ENCODE peak calls at places on chromosomes 5 and 9, in seven cellular contexts. One of them, this sample, is unnamed.

GRCh38 chr9:70924905-70925547 is 196.4 kb downstream of the TRPM3 start:
- DNase-seq in sigmoid colon: no peak
- DNase-seq in IMR-90: peak; percentile 84
- DNase-seq in adrenal gland: peak; percentile 62
- DNase-seq in tibial nerve: no peak
- DNase-seq in ovary: peak; percentile 43
- DNase-seq in esophagus squamous epithelium: no peak
- DNase-seq in this sample: peak; percentile 50

GRCh38 chr9:36848946-36849345 is 185.1 kb downstream of the PAX5 start:
- DNase-seq in sigmoid colon: no peak
- DNase-seq in IMR-90: no peak
- DNase-seq in adrenal gland: no peak
- DNase-seq in tibial nerve: no peak
- DNase-seq in ovary: no peak
- DNase-seq in esophagus squamous epithelium: no peak
- DNase-seq in this sample: no peak

GRCh38 chr5:151214614-151215545 is 9.0 kb downstream of the CCDC69 start:
- DNase-seq in sigmoid colon: no peak
- DNase-seq in IMR-90: no peak
- DNase-seq in adrenal gland: peak; percentile 89
- DNase-seq in tibial nerve: no peak
- DNase-seq in ovary: no peak
- DNase-seq in esophagus squamous epithelium: peak; percentile 41
- DNase-seq in this sample: peak; percentile 52

GRCh38 chr5:33362915-33363314 is 77.8 kb upstream of the TARS1 start:
- DNase-seq in sigmoid colon: peak; percentile 77
- DNase-seq in IMR-90: peak; percentile 71
- DNase-seq in adrenal gland: peak; percentile 62
- DNase-seq in tibial nerve: no peak
- DNase-seq in ovary: peak; percentile 69
- DNase-seq in esophagus squamous epithelium: no peak
- DNase-seq in this sample: no peak

GRCh38 chr5:148697177-148697820 is 43.0 kb upstream of the HTR4 start:
- DNase-seq in sigmoid colon: peak; percentile 64
- DNase-seq in IMR-90: peak; percentile 56
- DNase-seq in adrenal gland: peak; percentile 36
- DNase-seq in tibial nerve: no peak
- DNase-seq in ovary: no peak
- DNase-seq in esophagus squamous epithelium: no peak
- DNase-seq in this sample: no peak

GRCh38 chr9:133142657-133143592 is 20.8 kb downstream of the GBGT1 start:
- DNase-seq in sigmoid colon: no peak
- DNase-seq in IMR-90: no peak
- DNase-seq in adrenal gland: no peak
- DNase-seq in tibial nerve: no peak
- DNase-seq in ovary: no peak
- DNase-seq in esophagus squamous epithelium: no peak
- DNase-seq in this sample: no peak

GRCh38 chr5:133401731-133402347 is 210.5 kb downstream of the FSTL4 start:
- DNase-seq in sigmoid colon: no peak
- DNase-seq in IMR-90: no peak
- DNase-seq in adrenal gland: no peak
- DNase-seq in tibial nerve: no peak
- DNase-seq in ovary: no peak
- DNase-seq in esophagus squamous epithelium: no peak
- DNase-seq in this sample: no peak

GRCh38 chr5:139388198-139388821 is 1.4 kb downstream of the MZB1 start:
- DNase-seq in sigmoid colon: no peak
- DNase-seq in IMR-90: peak; percentile 20
- DNase-seq in adrenal gland: peak; percentile 73
- DNase-seq in tibial nerve: no peak
- DNase-seq in ovary: no peak
- DNase-seq in esophagus squamous epithelium: no peak
- DNase-seq in this sample: peak; percentile 51

GRCh38 chr9:79807966-79808365 is 236.2 kb downstream of the TLE4 start:
- DNase-seq in sigmoid colon: no peak
- DNase-seq in IMR-90: no peak
- DNase-seq in adrenal gland: no peak
- DNase-seq in tibial nerve: no peak
- DNase-seq in ovary: no peak
- DNase-seq in esophagus squamous epithelium: no peak
- DNase-seq in this sample: no peak

GRCh38 chr9:97990259-97990658 is 7.1 kb downstream of the ANP32B start:
- DNase-seq in sigmoid colon: no peak
- DNase-seq in IMR-90: peak; percentile 82
- DNase-seq in adrenal gland: no peak
- DNase-seq in tibial nerve: no peak
- DNase-seq in ovary: no peak
- DNase-seq in esophagus squamous epithelium: no peak
- DNase-seq in this sample: no peak
- H3K4me1 ChIP-seq in sigmoid colon: peaks cover 86% of the 10 kb centered on the region
- H3K4me1 ChIP-seq in IMR-90: peaks cover 12% of the 10 kb centered on the region
- H3K4me1 ChIP-seq in adrenal gland: peaks cover 5% of the 10 kb centered on the region
- H3K4me1 ChIP-seq in tibial nerve: peaks cover 66% of the 10 kb centered on the region
- H3K4me1 ChIP-seq in ovary: peaks cover 7% of the 10 kb centered on the region
- H3K4me1 ChIP-seq in esophagus squamous epithelium: peaks cover 20% of the 10 kb centered on the region
- H3K4me1 ChIP-seq in this sample: peaks cover 12% of the 10 kb centered on the region

GRCh38 chr9:101383361-101383760 is 1.4 kb downstream of the BAAT start:
- DNase-seq in sigmoid colon: no peak
- DNase-seq in IMR-90: no peak
- DNase-seq in adrenal gland: no peak
- DNase-seq in tibial nerve: no peak
- DNase-seq in ovary: no peak
- DNase-seq in esophagus squamous epithelium: no peak
- DNase-seq in this sample: no peak

GRCh38 chr9:101393135-101393534 is 5.3 kb downstream of the MRPL50 start:
- DNase-seq in sigmoid colon: no peak
- DNase-seq in IMR-90: no peak
- DNase-seq in adrenal gland: no peak
- DNase-seq in tibial nerve: no peak
- DNase-seq in ovary: no peak
- DNase-seq in esophagus squamous epithelium: no peak
- DNase-seq in this sample: no peak

GRCh38 chr9:101388507-101388993 is 3.7 kb upstream of the BAAT start:
- DNase-seq in sigmoid colon: no peak
- DNase-seq in IMR-90: no peak
- DNase-seq in adrenal gland: no peak
- DNase-seq in tibial nerve: no peak
- DNase-seq in ovary: no peak
- DNase-seq in esophagus squamous epithelium: no peak
- DNase-seq in this sample: no peak

DNA sequence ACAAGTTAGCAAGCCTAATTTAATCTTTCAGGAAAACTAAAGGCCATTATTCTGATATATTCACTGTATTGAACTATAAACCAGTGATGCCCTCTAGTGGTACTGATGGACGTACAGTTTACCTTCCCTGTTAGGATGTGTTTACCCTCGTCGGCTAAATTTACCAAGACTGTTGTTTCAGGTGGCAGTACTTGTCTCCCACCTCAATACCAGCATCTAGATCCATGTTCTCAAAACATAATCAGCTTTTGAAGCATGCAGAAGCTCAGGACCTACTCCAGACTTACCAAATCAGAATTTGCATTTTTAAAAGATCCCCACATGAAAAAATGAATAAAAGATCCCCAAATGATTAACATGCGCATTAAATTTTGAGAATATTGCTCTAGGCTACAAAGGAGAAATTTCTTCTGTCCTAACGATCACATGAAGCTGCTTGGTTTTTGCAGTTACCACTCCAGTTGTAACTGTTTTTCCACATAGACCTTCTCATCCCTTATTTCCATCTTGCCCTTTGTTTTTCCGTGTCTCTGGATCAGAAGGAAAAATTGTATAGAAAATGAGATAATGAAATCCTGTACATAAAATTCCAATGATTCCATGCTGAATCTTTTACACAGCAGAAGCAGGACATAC is 3.2 kb upstream of the BAAT start:
- DNase-seq in sigmoid colon: no peak
- DNase-seq in IMR-90: peak; percentile 46
- DNase-seq in adrenal gland: peak; percentile 23
- DNase-seq in tibial nerve: no peak
- DNase-seq in ovary: no peak
- DNase-seq in esophagus squamous epithelium: no peak
- DNase-seq in this sample: no peak
- TF ChIP-seq CTCF in sigmoid colon: no peak
- TF ChIP-seq CTCF in IMR-90: peak; percentile 48
- TF ChIP-seq CTCF in adrenal gland: peak; percentile 58
- TF ChIP-seq CTCF in tibial nerve: no peak
- TF ChIP-seq CTCF in ovary: no peak
- TF ChIP-seq CTCF in esophagus squamous epithelium: peak; percentile 40
- TF ChIP-seq CTCF in this sample: peak; percentile 67

DNA sequence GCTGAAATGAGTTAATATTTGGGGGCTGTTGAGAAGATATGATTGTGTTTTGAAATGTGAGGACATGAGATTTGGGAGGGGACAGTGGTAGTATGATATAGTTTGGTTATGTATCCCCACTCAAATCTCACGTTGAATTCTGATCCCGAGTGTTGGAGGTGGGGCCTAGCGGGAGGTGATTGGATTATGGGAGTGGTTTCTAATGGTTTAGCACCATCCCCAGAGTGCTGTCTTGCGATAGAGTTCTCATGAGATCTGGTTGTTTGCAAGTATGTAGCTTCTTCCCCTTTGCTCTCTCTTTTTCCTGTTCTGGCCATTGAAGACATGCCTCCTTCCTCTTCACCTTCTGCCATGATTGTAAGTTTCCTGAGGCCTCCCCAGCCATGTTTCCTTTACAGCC is 386.0 kb downstream of the ARRDC3 start:
- DNase-seq in sigmoid colon: no peak
- DNase-seq in IMR-90: no peak
- DNase-seq in adrenal gland: no peak
- DNase-seq in tibial nerve: no peak
- DNase-seq in ovary: no peak
- DNase-seq in esophagus squamous epithelium: no peak
- DNase-seq in this sample: no peak
- TF ChIP-seq POLR2A in sigmoid colon: no peak
- TF ChIP-seq POLR2A in IMR-90: no peak
- TF ChIP-seq POLR2A in adrenal gland: no peak
- TF ChIP-seq POLR2A in tibial nerve: no peak
- TF ChIP-seq POLR2A in ovary: no peak
- TF ChIP-seq POLR2A in esophagus squamous epithelium: no peak
- TF ChIP-seq POLR2A in this sample: no peak

DNA sequence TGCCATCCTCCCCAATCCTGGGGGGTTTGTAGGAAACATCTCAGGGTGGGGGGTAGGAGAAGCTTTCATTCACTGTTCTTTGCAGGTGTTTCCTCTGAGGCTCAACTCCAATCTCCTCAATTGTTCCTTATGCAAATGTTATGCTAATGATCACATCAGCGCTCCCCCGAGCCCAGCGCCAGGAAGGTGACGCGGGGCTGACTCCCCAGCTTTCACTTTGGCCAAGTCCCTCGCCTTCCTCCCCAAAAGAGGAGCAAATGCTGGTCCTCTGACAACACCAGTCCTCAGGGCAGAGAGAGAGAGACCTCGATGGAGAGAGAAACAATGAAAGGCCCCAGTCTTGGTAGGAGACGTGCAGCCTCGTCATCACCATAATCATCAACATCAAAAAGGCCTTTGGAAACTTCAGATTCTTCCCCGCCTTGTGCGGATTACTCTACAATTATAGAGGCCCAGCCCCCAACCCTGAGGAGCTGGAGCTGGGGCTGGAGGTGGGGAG is 39.1 kb downstream of the PCDH1 start:
- DNase-seq in sigmoid colon: no peak
- DNase-seq in IMR-90: no peak
- DNase-seq in adrenal gland: no peak
- DNase-seq in tibial nerve: no peak
- DNase-seq in ovary: no peak
- DNase-seq in esophagus squamous epithelium: no peak
- DNase-seq in this sample: no peak
- H3K4me1 ChIP-seq in sigmoid colon: peaks cover 6% of the 10 kb centered on the region
- H3K4me1 ChIP-seq in IMR-90: peaks cover 26% of the 10 kb centered on the region
- H3K4me1 ChIP-seq in adrenal gland: no peaks in the 10 kb centered on the region
- H3K4me1 ChIP-seq in tibial nerve: peaks cover 12% of the 10 kb centered on the region
- H3K4me1 ChIP-seq in ovary: no peaks in the 10 kb centered on the region
- H3K4me1 ChIP-seq in esophagus squamous epithelium: peaks cover 14% of the 10 kb centered on the region
- H3K4me1 ChIP-seq in this sample: no peaks in the 10 kb centered on the region

GRCh38 chr9:121635300-121635699 is 16.1 kb upstream of the DAB2IP start:
- DNase-seq in sigmoid colon: no peak
- DNase-seq in IMR-90: no peak
- DNase-seq in adrenal gland: no peak
- DNase-seq in tibial nerve: no peak
- DNase-seq in ovary: no peak
- DNase-seq in esophagus squamous epithelium: no peak
- DNase-seq in this sample: no peak

GRCh38 chr9:121633144-121633714 is 18.2 kb upstream of the DAB2IP start:
- DNase-seq in sigmoid colon: no peak
- DNase-seq in IMR-90: no peak
- DNase-seq in adrenal gland: no peak
- DNase-seq in tibial nerve: no peak
- DNase-seq in ovary: no peak
- DNase-seq in esophagus squamous epithelium: no peak
- DNase-seq in this sample: no peak

GRCh38 chr9:121634329-121634784 is 17.1 kb upstream of the DAB2IP start:
- DNase-seq in sigmoid colon: no peak
- DNase-seq in IMR-90: no peak
- DNase-seq in adrenal gland: no peak
- DNase-seq in tibial nerve: no peak
- DNase-seq in ovary: no peak
- DNase-seq in esophagus squamous epithelium: no peak
- DNase-seq in this sample: no peak

GRCh38 chr9:121633736-121634135 is 17.7 kb upstream of the DAB2IP start:
- DNase-seq in sigmoid colon: no peak
- DNase-seq in IMR-90: no peak
- DNase-seq in adrenal gland: no peak
- DNase-seq in tibial nerve: no peak
- DNase-seq in ovary: no peak
- DNase-seq in esophagus squamous epithelium: no peak
- DNase-seq in this sample: no peak

DNA sequence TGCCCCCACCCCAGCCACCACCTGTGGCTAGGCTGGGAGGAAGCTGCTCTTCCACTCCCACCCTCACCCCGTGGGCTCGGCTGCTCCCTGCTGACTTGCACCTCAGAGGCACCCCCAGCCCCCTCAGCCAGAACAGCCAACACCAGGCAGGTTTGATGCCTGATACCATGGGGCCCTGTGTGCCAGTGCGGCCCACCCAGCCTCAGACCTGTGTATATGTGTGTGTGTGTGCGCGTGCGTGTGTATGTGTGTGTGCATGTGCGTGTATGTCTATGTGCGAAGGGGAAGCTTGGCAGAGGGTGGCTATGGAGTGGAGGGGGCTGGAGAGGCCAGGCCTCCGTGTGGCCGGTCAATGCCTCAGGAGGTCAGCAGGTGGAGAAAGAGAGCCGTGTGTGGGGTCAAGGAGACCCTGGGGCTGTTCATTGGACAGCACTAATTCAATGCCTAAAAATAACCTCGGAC is 16.6 kb upstream of the DAB2IP start:
- DNase-seq in sigmoid colon: no peak
- DNase-seq in IMR-90: peak; percentile 13
- DNase-seq in adrenal gland: no peak
- DNase-seq in tibial nerve: no peak
- DNase-seq in ovary: no peak
- DNase-seq in esophagus squamous epithelium: no peak
- DNase-seq in this sample: no peak
- TF ChIP-seq CTCF in sigmoid colon: peak; percentile 35
- TF ChIP-seq CTCF in IMR-90: peak; percentile 56
- TF ChIP-seq CTCF in adrenal gland: peak; percentile 29
- TF ChIP-seq CTCF in tibial nerve: peak; percentile 45
- TF ChIP-seq CTCF in ovary: no peak
- TF ChIP-seq CTCF in esophagus squamous epithelium: peak; percentile 22
- TF ChIP-seq CTCF in this sample: peak; percentile 41

This sample was measured in right lobe of liver.